ENCODE peak calls at places on chromosomes 1 and 21, in ten cellular contexts. V is activated CD4-positive, alpha-beta T cell treated with anti-CD3 and anti-CD28 coated beads, Interleukin-2, amount 10 ng/mL, durations not matched to agents 7 days and 5 days; P is SHP77; C is AG08395; D is suprapubic skin; N is AG09309; I is midbrain; T is HT-29; H is kidney glomerular epithelial cell; G is G401. O is an unnamed sample.

GRCh38 chr1:34597877-34598514 is 156.9 kb upstream of the GJB5 start:
- DNase-seq in V (peak; percentile 67), I (peak; percentile 75), H (peak; percentile 40), G (peak; percentile 47), N (peak; percentile 21), C (peak; percentile 79), P (peak; percentile 31), D (no peak), T (peak; percentile 81), O (peak; percentile 33)

GRCh38 chr1:20739225-20739624 is 6.7 kb upstream of the SH2D5 start:
- DNase-seq in P (no peak), I (no peak), T (no peak), N (peak; percentile 44), V (no peak), G (no peak), C (peak; percentile 81), H (no peak), D (no peak), O (no peak)

GRCh38 chr21:44400791-44401385 is 47.5 kb downstream of the TRPM2 start:
- DNase-seq in T (no peak), P (no peak), N (no peak), V (no peak), D (no peak), H (no peak), C (no peak), G (no peak), I (no peak), O (no peak)

GRCh38 chr21:44383216-44383615 is 29.8 kb downstream of the TRPM2 start:
- DNase-seq in T (no peak), G (no peak), I (no peak), D (no peak), H (no peak), C (no peak), N (no peak), V (no peak), P (no peak), O (no peak)

GRCh38 chr1:155177192-155177917 is 3.7 kb downstream of the TRIM46 start:
- DNase-seq in G (no peak), D (no peak), V (no peak), P (no peak), C (no peak), H (no peak), N (no peak), I (no peak), T (no peak), O (no peak)

GRCh38 chr21:36005018-36005417 is 55.3 kb downstream of the SETD4 start:
- DNase-seq in G (no peak), P (peak; percentile 38), V (no peak), C (no peak), N (peak; percentile 97), I (no peak), D (no peak), T (no peak), H (no peak), O (no peak)

GRCh38 chr1:109864063-109864822 is 46.4 kb upstream of the CSF1 start:
- DNase-seq in V (no peak), I (no peak), N (no peak), T (no peak), G (no peak), P (no peak), H (no peak), C (no peak), D (no peak), O (no peak)

GRCh38 chr1:67766117-67766978 is 66.9 kb downstream of the GNG12 start:
- DNase-seq in I (peak; percentile 72), P (no peak), D (no peak), H (peak; percentile 75), V (peak; percentile 57), C (peak; percentile 80), T (peak; percentile 66), N (no peak), G (peak; percentile 3), O (peak; percentile 65)

GRCh38 chr1:224273651-224274050 is 56.3 kb downstream of the NVL start:
- DNase-seq in N (peak; percentile 1), C (peak; percentile 7), D (no peak), H (no peak), T (no peak), P (no peak), I (no peak), G (no peak), V (no peak), O (peak; percentile 36)

GRCh38 chr1:169538998-169539871 is 47.0 kb downstream of the F5 start:
- DNase-seq in V (no peak), N (peak; percentile 42), I (no peak), H (peak; percentile 91), G (no peak), C (peak; percentile 73), T (peak; percentile 82), P (no peak), D (no peak), O (peak; percentile 89)

GRCh38 chr1:86515597-86515996 is 31.3 kb upstream of the CLCA4 start:
- DNase-seq in I (peak; percentile 57), T (peak; percentile 76), D (no peak), H (peak; percentile 15), V (no peak), P (peak; percentile 28), C (no peak), N (no peak), G (no peak), O (peak; percentile 63)

GRCh38 chr1:162168935-162169545 is 99.5 kb downstream of the NOS1AP start:
- DNase-seq in C (no peak), T (no peak), I (peak; percentile 14), G (no peak), D (no peak), V (no peak), N (no peak), H (no peak), P (no peak), O (peak; percentile 63)

GRCh38 chr1:113905435-113905861 is 322 bp downstream of the DCLRE1B start:
- DNase-seq in H (no peak), C (no peak), P (no peak), V (peak; percentile 31), I (no peak), T (peak; percentile 44), N (no peak), D (no peak), G (peak; percentile 46), O (no peak)

GRCh38 chr1:212975607-212975918 is 25.2 kb downstream of the VASH2 start:
- DNase-seq in I (no peak), N (peak; percentile 48), D (no peak), V (no peak), T (no peak), G (no peak), P (no peak), H (no peak), C (peak; percentile 45), O (no peak)

GRCh38 chr1:54300395-54300794 is 100.4 kb downstream of the MRPL37 start:
- DNase-seq in I (peak; percentile 16), V (no peak), G (peak; percentile 62), P (no peak), H (no peak), N (no peak), D (no peak), C (no peak), T (no peak), O (no peak)

GRCh38 chr1:213698092-213698702 is 289.6 kb upstream of the PROX1 start:
- DNase-seq in I (no peak), T (no peak), V (no peak), H (no peak), P (no peak), N (no peak), C (no peak), D (no peak), G (no peak), O (no peak)

GRCh38 chr1:220962031-220962751 is 82.9 kb downstream of the HLX start:
- DNase-seq in D (no peak), H (peak; percentile 99), P (no peak), V (no peak), G (no peak), I (no peak), N (peak; percentile 98), T (no peak), C (peak; percentile 86), O (peak; percentile 98)

GRCh38 chr1:94020764-94021579 is 100.0 kb downstream of the ABCA4 start:
- DNase-seq in I (no peak), G (no peak), C (peak; percentile 61), V (no peak), D (no peak), N (peak; percentile 94), H (peak; percentile 21), T (no peak), P (no peak), O (peak; percentile 53)

GRCh38 chr1:9009438-9010366 is 16.5 kb downstream of the SLC2A7 start:
- DNase-seq in V (peak; percentile 39), D (no peak), C (peak; percentile 53), I (no peak), H (no peak), T (no peak), N (no peak), P (peak; percentile 31), G (no peak), O (no peak)

GRCh38 chr1:212635141-212635601 is 26.6 kb downstream of the ATF3 start:
- DNase-seq in H (no peak), I (no peak), V (no peak), D (peak; percentile 37), T (no peak), N (no peak), P (no peak), C (peak; percentile 19), G (no peak), O (peak; percentile 59)

GRCh38 chr1:207393610-207394009 is 60.5 kb upstream of the CR2 start:
- DNase-seq in V (no peak), P (no peak), T (peak; percentile 81), D (no peak), H (peak; percentile 87), N (peak; percentile 97), G (no peak), C (peak; percentile 45), I (no peak), O (peak; percentile 98)

GRCh38 chr1:196078691-196079090 is 529.5 kb downstream of the KCNT2 start:
- DNase-seq in G (no peak), I (no peak), H (no peak), P (no peak), N (no peak), T (peak; percentile 20), V (no peak), D (no peak), C (no peak), O (no peak)

GRCh38 chr1:157542676-157543075 is 9.6 kb downstream of the FCRL5 start:
- DNase-seq in T (peak; percentile 23), N (no peak), C (no peak), V (no peak), D (no peak), H (no peak), P (peak; percentile 8), I (no peak), G (no peak), O (peak; percentile 63)

GRCh38 chr1:54814571-54814970 is 13.4 kb upstream of the TTC22 start:
- DNase-seq in C (no peak), T (no peak), I (no peak), V (no peak), P (no peak), N (no peak), G (no peak), D (peak; percentile 65), H (no peak), O (no peak)

GRCh38 chr1:112882271-112882744 is 73.7 kb downstream of the SLC16A1 start:
- DNase-seq in P (no peak), G (no peak), H (no peak), I (peak; percentile 2), N (no peak), T (no peak), D (peak; percentile 67), V (no peak), C (no peak), O (no peak)

GRCh38 chr1:205338011-205338410 is 16.5 kb upstream of the NUAK2 start:
- DNase-seq in D (no peak), H (no peak), P (no peak), I (no peak), N (no peak), T (no peak), V (no peak), C (no peak), G (no peak), O (no peak)

GRCh38 chr1:19815801-19816736 is 986 bp upstream of the RNF186 start:
- DNase-seq in I (no peak), V (no peak), T (peak; percentile 52), N (no peak), C (no peak), H (no peak), G (no peak), D (peak; percentile 78), P (no peak), O (peak; percentile 43)

GRCh38 chr1:245184791-245185190 is 30.0 kb downstream of the KIF26B start:
- DNase-seq in T (no peak), N (no peak), D (no peak), V (no peak), P (no peak), I (no peak), G (no peak), C (no peak), H (no peak), O (no peak)